ENCODE peak calls at places on chromosomes 3 and 15, in five cellular contexts. L is progenitor cell of endocrine pancreas, S is omental fat pad, X is adrenal gland, B is HFFc6. U is an unnamed sample.

GRCh38 chr3:13195374-13195773 is 122.1 kb upstream of the IQSEC1 start:
- DNase-seq in X (no peak), B (no peak), S (no peak), L (no peak), U (no peak)

GRCh38 chr3:186882881-186883685 is 40.6 kb downstream of the ADIPOQ start:
- DNase-seq in B (peak; percentile 94), S (no peak), L (no peak), X (no peak), U (no peak)

GRCh38 chr3:153614563-153614962 is 452.5 kb downstream of the RAP2B start:
- DNase-seq in B (peak; percentile 78), S (no peak), X (no peak), L (no peak), U (no peak)

GRCh38 chr3:116815831-116816588 is 106.4 kb downstream of the TUSC7 start:
- DNase-seq in L (no peak), X (peak; percentile 14), S (no peak), B (no peak), U (no peak)

GRCh38 chr3:126845910-126846309 is 137.0 kb upstream of the PLXNA1 start:
- DNase-seq in B (no peak), S (no peak), L (no peak), X (no peak), U (no peak)

GRCh38 chr3:2099779-2100191 is 1.1 kb downstream of the CNTN4 start:
- DNase-seq in X (no peak), L (no peak), S (no peak), B (no peak), U (no peak)

GRCh38 chr3:15953841-15954240 is 156.1 kb upstream of the ANKRD28 start:
- DNase-seq in B (no peak), S (no peak), L (no peak), X (no peak), U (no peak)

GRCh38 chr3:136818851-136819783 is at the start of gene SLC35G2:
- DNase-seq in B (peak; percentile 75), L (peak; percentile 45), X (peak; percentile 81), S (peak; percentile 29), U (no peak)

GRCh38 chr3:69008980-69009379 is 4.5 kb downstream of the EOGT start:
- DNase-seq in X (no peak), S (no peak), B (no peak), L (no peak), U (no peak)

GRCh38 chr15:28459279-28459678 is 73.5 kb downstream of the GOLGA8G start:
- DNase-seq in L (no peak), B (no peak), S (no peak), X (no peak), U (no peak)

GRCh38 chr3:171806200-171807128 is 3.8 kb downstream of the PLD1 start:
- DNase-seq in L (no peak), X (no peak), S (no peak), B (peak; percentile 66), U (no peak)

GRCh38 chr15:74422723-74423442 is 10.9 kb downstream of the SEMA7A start:
- DNase-seq in B (peak; percentile 77), S (peak; percentile 30), L (no peak), X (no peak), U (no peak)

GRCh38 chr15:81166949-81167816 is 29.5 kb upstream of the IL16 start:
- DNase-seq in L (no peak), X (no peak), S (no peak), B (no peak), U (no peak)

GRCh38 chr3:30675006-30675405 is 68.6 kb downstream of the TGFBR2 start:
- DNase-seq in L (no peak), S (no peak), X (no peak), B (no peak), U (no peak)

GRCh38 chr15:89067751-89068150 is 20.5 kb upstream of the ABHD2 start:
- DNase-seq in L (no peak), B (peak; percentile 47), X (no peak), S (no peak), U (no peak)

GRCh38 chr15:70799667-70800450 is 36.5 kb upstream of the UACA start:
- DNase-seq in B (peak; percentile 86), L (no peak), S (no peak), X (no peak), U (no peak)

GRCh38 chr3:158743280-158743663 is 11.0 kb upstream of the RARRES1 start:
- DNase-seq in X (no peak), L (no peak), B (no peak), S (no peak), U (no peak)

GRCh38 chr3:71317749-71318458 is 265.6 kb downstream of the FOXP1 start:
- DNase-seq in B (no peak), L (no peak), S (no peak), X (no peak), U (no peak)

GRCh38 chr15:85362436-85363048 is 17.9 kb upstream of the AKAP13 start:
- DNase-seq in S (no peak), X (no peak), B (no peak), L (no peak), U (no peak)

GRCh38 chr15:67134577-67135492 is 69.4 kb downstream of the SMAD3 start:
- DNase-seq in S (peak; percentile 22), X (no peak), B (no peak), L (no peak), U (no peak)

GRCh38 chr15:71448688-71449114 is 333.4 kb downstream of the THSD4 start:
- DNase-seq in L (peak; percentile 42), X (peak; percentile 46), S (no peak), B (peak; percentile 67), U (no peak)

GRCh38 chr3:152556731-152557254 is 278.1 kb upstream of the P2RY1 start:
- DNase-seq in X (peak; percentile 27), S (no peak), B (peak; percentile 27), L (no peak), U (no peak)

GRCh38 chr3:65618599-65618998 is 420.1 kb downstream of the MAGI1 start:
- DNase-seq in X (no peak), L (no peak), S (no peak), B (no peak), U (no peak)

GRCh38 chr3:14452676-14453367 is 50.4 kb downstream of the SLC6A6 start:
- DNase-seq in L (no peak), X (peak; percentile 89), S (peak; percentile 44), B (peak; percentile 96), U (no peak)

GRCh38 chr3:45644063-45644462 is 45.1 kb upstream of the SACM1L start:
- DNase-seq in L (no peak), X (no peak), S (no peak), B (peak; percentile 83), U (no peak)

GRCh38 chr15:57306944-57307411 is 69.3 kb upstream of the CGNL1 start:
- DNase-seq in L (no peak), S (no peak), X (no peak), B (no peak), U (no peak)
- TF ChIP-seq CTCF in L (no peak), S (no peak), X (no peak), B (peak; percentile 58), U (no peak)

GRCh38 chr3:56491566-56491965 is 23.3 kb upstream of the ERC2 start:
- DNase-seq in B (no peak), S (no peak), X (no peak), L (no peak), U (no peak)
- TF ChIP-seq CTCF in B (no peak), S (no peak), X (no peak), L (no peak), U (no peak)

GRCh38 chr3:82137050-82137449 is 375.6 kb upstream of the GBE1 start:
- DNase-seq in S (no peak), B (no peak), L (no peak), X (no peak), U (no peak)

GRCh38 chr3:82132210-82133069 is 371.0 kb upstream of the GBE1 start:
- DNase-seq in X (no peak), S (no peak), L (no peak), B (no peak), U (no peak)

GRCh38 chr3:82130056-82130455 is 368.6 kb upstream of the GBE1 start:
- DNase-seq in B (no peak), L (no peak), S (no peak), X (no peak), U (no peak)

DNA sequence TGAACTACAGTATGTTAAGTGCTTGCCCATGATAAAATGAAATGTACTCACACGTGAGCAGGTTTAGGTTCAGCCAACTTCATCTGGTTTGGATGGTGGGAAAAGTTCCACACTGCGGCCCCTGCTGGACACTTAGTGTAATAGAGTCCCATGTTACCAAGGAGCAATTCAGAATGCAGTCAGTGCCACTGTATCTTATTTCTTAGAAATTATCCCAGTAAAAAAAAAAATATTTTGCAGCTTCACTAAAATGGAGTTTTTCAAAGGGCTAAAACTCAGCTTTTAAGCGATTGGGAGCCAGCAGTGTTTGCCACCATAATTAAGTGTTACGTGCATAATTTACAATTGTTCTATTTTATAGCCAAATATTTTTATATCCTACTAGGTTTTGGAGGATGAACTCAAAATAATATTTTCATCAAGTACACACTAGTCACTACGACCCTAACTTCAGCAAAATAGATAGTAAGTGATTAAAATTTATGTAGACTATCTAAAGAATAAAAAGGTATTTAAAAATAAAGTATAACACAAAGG is 371.7 kb upstream of the GBE1 start:
- DNase-seq in L (peak; percentile 14), S (no peak), X (peak; percentile 50), B (peak; percentile 37), U (no peak)
- TF ChIP-seq CTCF in L (peak; percentile 85), S (no peak), X (peak; percentile 77), B (peak; percentile 91), U (peak; percentile 82)

DNA sequence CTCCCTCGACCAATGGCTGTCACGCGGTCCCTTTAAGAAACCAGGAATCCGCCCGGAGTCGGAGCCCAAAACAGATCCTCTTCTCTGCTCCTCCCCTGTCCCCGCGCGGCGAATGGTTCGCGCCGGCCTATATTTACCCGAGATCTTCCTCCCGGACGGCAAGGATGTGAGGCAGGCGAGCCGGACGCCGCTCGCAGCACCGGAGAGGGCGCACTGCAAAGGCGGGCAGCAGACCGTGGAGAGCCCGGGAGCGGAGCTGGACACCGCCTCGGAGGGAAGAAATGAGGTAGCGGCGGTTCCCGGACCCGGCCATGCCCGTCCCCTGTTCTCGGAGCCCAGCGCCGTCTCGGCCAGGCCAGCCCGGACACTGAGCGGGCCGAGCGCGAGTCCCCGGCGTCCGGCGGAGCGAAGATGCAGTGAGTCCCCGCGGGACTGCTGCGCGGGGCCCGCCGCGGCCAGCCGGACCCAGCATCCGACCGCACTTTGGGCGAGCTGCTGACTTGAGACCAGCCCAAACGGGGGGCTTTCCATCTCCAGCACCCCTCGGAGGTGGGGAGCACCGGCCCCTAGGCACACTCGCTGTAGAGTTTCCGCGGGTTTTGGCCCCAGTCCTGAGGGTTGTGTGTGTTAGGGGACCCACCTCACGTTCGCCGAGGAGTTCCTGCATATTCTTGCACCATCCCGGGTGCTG is at the start of gene FAM43A:
- DNase-seq in S (peak; percentile 83), B (peak; percentile 95), X (peak; percentile 90), L (peak; percentile 38), U (peak; percentile 76)
- TF ChIP-seq CTCF in S (no peak), B (peak; percentile 56), X (no peak), L (peak; percentile 19), U (peak; percentile 19)